ENCODE peak calls at places on chromosomes 11 and 22, in nine cellular contexts. L is SW 1271; N is stimulated activated CD4-positive, alpha-beta T cell treated with anti-CD3 and anti-CD28 coated beads, TNF-alpha, amount 100 ng/mL, for 48 hours; D is Kasumi-1; I is hepatic stellate cell; C is HCEC 1CT; Y is amygdala; T is stimulated activated CD8-positive, alpha-beta memory T cell treated with anti-CD3 and anti-CD28 coated beads, Interleukin-2, amount 100 ng/mL, for 48 hours; G is GM19239. Z is an unnamed sample.

GRCh38 chr11:69210660-69211035 is 54.9 kb downstream of the SMIM38 start:
- DNase-seq in L (no peak), N (no peak), D (no peak), I (no peak), C (no peak), Y (no peak), T (no peak), G (no peak), Z (no peak)

GRCh38 chr11:106152824-106153223 is 75.4 kb downstream of the AASDHPPT start:
- DNase-seq in L (no peak), N (no peak), D (no peak), I (no peak), C (no peak), Y (no peak), T (no peak), G (no peak), Z (peak; percentile 22)

GRCh38 chr11:124079631-124080318 is 35.5 kb upstream of the VWA5A start:
- DNase-seq in L (no peak), N (no peak), D (no peak), I (no peak), C (no peak), Y (no peak), T (no peak), G (no peak), Z (no peak)

GRCh38 chr11:46260161-46260560 is 17.3 kb upstream of the CREB3L1 start:
- DNase-seq in L (no peak), N (no peak), D (no peak), I (no peak), C (no peak), Y (no peak), T (no peak), G (no peak), Z (no peak)

GRCh38 chr22:24728790-24729637 is 45.5 kb downstream of the PIWIL3 start:
- DNase-seq in L (no peak), N (no peak), D (peak; percentile 67), I (no peak), C (no peak), Y (no peak), T (no peak), G (no peak), Z (peak; percentile 74)

GRCh38 chr11:94525933-94526332 is 13.7 kb downstream of the C11orf97 start:
- DNase-seq in L (no peak), N (no peak), D (peak; percentile 74), I (no peak), C (peak; percentile 14), Y (peak; percentile 5), T (no peak), G (no peak), Z (peak; percentile 74)

GRCh38 chr11:76768091-76769047 is 14.8 kb upstream of the TSKU start:
- DNase-seq in L (no peak), N (no peak), D (peak; percentile 97), I (no peak), C (no peak), Y (no peak), T (no peak), G (no peak), Z (no peak)

GRCh38 chr11:2835768-2836150 is 49.8 kb downstream of the CDKN1C start:
- DNase-seq in L (no peak), N (no peak), D (no peak), I (no peak), C (no peak), Y (no peak), T (no peak), G (no peak), Z (no peak)

GRCh38 chr11:37465221-37465620 is 867.2 kb upstream of the RAG2 start:
- DNase-seq in L (no peak), N (no peak), D (no peak), I (no peak), C (no peak), Y (no peak), T (no peak), G (no peak), Z (peak; percentile 2)

GRCh38 chr11:2759228-2760195 is 59.7 kb upstream of the KCNQ1OT1 start:
- DNase-seq in L (no peak), N (no peak), D (no peak), I (no peak), C (no peak), Y (no peak), T (no peak), G (no peak), Z (no peak)

GRCh38 chr11:111627591-111627990 is 25.3 kb downstream of the SIK2 start:
- DNase-seq in L (no peak), N (no peak), D (no peak), I (no peak), C (no peak), Y (no peak), T (no peak), G (no peak), Z (no peak)

GRCh38 chr11:122721964-122722266 is 66.4 kb downstream of the UBASH3B start:
- DNase-seq in L (no peak), N (no peak), D (no peak), I (peak; percentile 72), C (peak; percentile 96), Y (no peak), T (no peak), G (no peak), Z (peak; percentile 94)

GRCh38 chr11:9821008-9821752 is 157.3 kb downstream of the SWAP70 start:
- DNase-seq in L (no peak), N (no peak), D (no peak), I (no peak), C (no peak), Y (no peak), T (no peak), G (no peak), Z (no peak)

Z was measured in IMR-90.